ENCODE peak calls at places on chromosomes 5 and 9, in six cellular contexts. L, V, Q, P, H and O are unnamed samples.
A peak's percentile ranks its signal among the peaks of the same experiment; 100 is the strongest.

GRCh38 chr5:127567026-127567768 is 49.8 kb downstream of the PRRC1 start:
- DNase-seq in L (no peak), V (no peak), Q (no peak), P (no peak), H (no peak), O (peak; percentile 61)

GRCh38 chr9:113467183-113467582 is 3.7 kb downstream of the RGS3 start:
- DNase-seq in L (no peak), V (no peak), Q (no peak), P (no peak), H (no peak), O (no peak)

GRCh38 chr5:151238303-151238741 is 14.4 kb upstream of the CCDC69 start:
- DNase-seq in L (peak; percentile 95), V (no peak), Q (no peak), P (no peak), H (no peak), O (no peak)

GRCh38 chr5:180599981-180600553 is 8.8 kb upstream of the SCGB3A1 start:
- DNase-seq in L (no peak), V (no peak), Q (no peak), P (no peak), H (no peak), O (peak; percentile 85)

GRCh38 chr5:139481580-139482049 is 943 bp downstream of the STING1 start:
- DNase-seq in L (no peak), V (no peak), Q (no peak), P (no peak), H (no peak), O (peak; percentile 84)

GRCh38 chr9:129626944-129627297 is 958 bp downstream of the NTMT1 start:
- DNase-seq in L (no peak), V (no peak), Q (peak; percentile 37), P (peak; percentile 91), H (no peak), O (peak; percentile 90)

GRCh38 chr9:19481971-19482404 is 73.2 kb downstream of the ACER2 start:
- DNase-seq in L (no peak), V (no peak), Q (no peak), P (no peak), H (no peak), O (no peak)

GRCh38 chr9:16031971-16032370 is 479.1 kb downstream of the CCDC171 start:
- DNase-seq in L (no peak), V (no peak), Q (peak; percentile 26), P (peak; percentile 91), H (no peak), O (no peak)

GRCh38 chr5:25955337-25955736 is 1083.0 kb downstream of the CDH9 start:
- DNase-seq in L (no peak), V (no peak), Q (no peak), P (no peak), H (no peak), O (no peak)

GRCh38 chr5:153770066-153770465 is 268.6 kb downstream of the FAM114A2 start:
- DNase-seq in L (no peak), V (no peak), Q (no peak), P (no peak), H (no peak), O (no peak)

GRCh38 chr5:175654807-175655206 is 3.1 kb upstream of the HRH2 start:
- DNase-seq in L (no peak), V (no peak), Q (peak; percentile 37), P (no peak), H (no peak), O (no peak)

GRCh38 chr9:93525476-93525875 is 50.9 kb upstream of the PHF2 start:
- DNase-seq in L (no peak), V (no peak), Q (no peak), P (peak; percentile 34), H (no peak), O (no peak)

GRCh38 chr9:81071108-81071507 is 618.2 kb downstream of the TLE1 start:
- DNase-seq in L (no peak), V (no peak), Q (no peak), P (peak; percentile 83), H (no peak), O (no peak)

GRCh38 chr9:69027355-69028097 is 8.0 kb upstream of the FXN start:
- DNase-seq in L (peak; percentile 73), V (no peak), Q (peak; percentile 57), P (peak; percentile 20), H (no peak), O (peak; percentile 76)

GRCh38 chr5:82335807-82336206 is 57.7 kb upstream of the RPS23 start:
- DNase-seq in L (no peak), V (no peak), Q (peak; percentile 25), P (peak; percentile 76), H (no peak), O (no peak)

GRCh38 chr9:123820139-123820538 is 109.8 kb downstream of the DENND1A start:
- DNase-seq in L (no peak), V (no peak), Q (no peak), P (no peak), H (no peak), O (no peak)

GRCh38 chr9:78676623-78677022 is 379.7 kb downstream of the PSAT1 start:
- DNase-seq in L (no peak), V (no peak), Q (no peak), P (peak; percentile 93), H (no peak), O (no peak)

GRCh38 chr9:69044226-69045219 is 9.0 kb downstream of the FXN start:
- DNase-seq in L (peak; percentile 93), V (no peak), Q (peak; percentile 7), P (peak; percentile 62), H (no peak), O (no peak)

GRCh38 chr5:8458038-8458383 is 589.1 kb downstream of the MTRR start:
- DNase-seq in L (peak; percentile 28), V (no peak), Q (no peak), P (peak; percentile 25), H (no peak), O (peak; percentile 38)

GRCh38 chr9:15328946-15329345 is 21.9 kb upstream of the TTC39B start:
- DNase-seq in L (no peak), V (no peak), Q (no peak), P (no peak), H (no peak), O (no peak)

GRCh38 chr9:20009606-20010005 is 220.8 kb upstream of the SLC24A2 start:
- DNase-seq in L (no peak), V (no peak), Q (no peak), P (no peak), H (no peak), O (no peak)

GRCh38 chr5:86968311-86968753 is 299.4 kb upstream of the RASA1 start:
- DNase-seq in L (peak; percentile 57), V (no peak), Q (peak; percentile 94), P (peak; percentile 80), H (no peak), O (peak; percentile 22)

GRCh38 chr9:4985376-4986266 is 549 bp downstream of the JAK2 start:
- DNase-seq in L (peak; percentile 51), V (no peak), Q (peak; percentile 49), P (peak; percentile 57), H (peak; percentile 39), O (peak; percentile 21)

GRCh38 chr5:58106754-58107410 is 353.0 kb downstream of the PLK2 start:
- DNase-seq in L (no peak), V (no peak), Q (no peak), P (no peak), H (no peak), O (no peak)

GRCh38 chr9:83432104-83432627 is 106.0 kb downstream of the FRMD3 start:
- DNase-seq in L (no peak), V (no peak), Q (peak; percentile 95), P (peak; percentile 67), H (peak; percentile 78), O (no peak)

GRCh38 chr5:178392386-178392785 is 159.8 kb upstream of the PHYKPL start:
- DNase-seq in L (no peak), V (no peak), Q (no peak), P (no peak), H (no peak), O (peak; percentile 57)

GRCh38 chr5:43773032-43773830 is 170.3 kb downstream of the NNT start:
- DNase-seq in L (no peak), V (no peak), Q (peak; percentile 56), P (peak; percentile 82), H (no peak), O (no peak)

GRCh38 chr9:20217596-20217995 is 404.7 kb downstream of the MLLT3 start:
- DNase-seq in L (no peak), V (no peak), Q (no peak), P (no peak), H (no peak), O (no peak)

GRCh38 chr9:105023788-105024187 is 95.8 kb upstream of the ABCA1 start:
- DNase-seq in L (no peak), V (no peak), Q (no peak), P (no peak), H (no peak), O (peak; percentile 1)

GRCh38 chr9:28234899-28235277 is 661.6 kb upstream of the C9orf72 start:
- DNase-seq in L (no peak), V (no peak), Q (peak; percentile 81), P (peak; percentile 84), H (no peak), O (no peak)

GRCh38 chr9:120303519-120303918 is 276.4 kb downstream of the CDK5RAP2 start:
- DNase-seq in L (no peak), V (no peak), Q (no peak), P (no peak), H (peak; percentile 18), O (no peak)

GRCh38 chr5:67290620-67291019 is 94.0 kb upstream of the CD180 start:
- DNase-seq in L (no peak), V (no peak), Q (no peak), P (peak; percentile 57), H (no peak), O (no peak)
- H3K27ac ChIP-seq in L (no peak overlapping the region), V (no peak overlapping the region), Q (no peak overlapping the region), P (no peak overlapping the region), H (no peak overlapping the region), O (no peak overlapping the region)

DNA sequence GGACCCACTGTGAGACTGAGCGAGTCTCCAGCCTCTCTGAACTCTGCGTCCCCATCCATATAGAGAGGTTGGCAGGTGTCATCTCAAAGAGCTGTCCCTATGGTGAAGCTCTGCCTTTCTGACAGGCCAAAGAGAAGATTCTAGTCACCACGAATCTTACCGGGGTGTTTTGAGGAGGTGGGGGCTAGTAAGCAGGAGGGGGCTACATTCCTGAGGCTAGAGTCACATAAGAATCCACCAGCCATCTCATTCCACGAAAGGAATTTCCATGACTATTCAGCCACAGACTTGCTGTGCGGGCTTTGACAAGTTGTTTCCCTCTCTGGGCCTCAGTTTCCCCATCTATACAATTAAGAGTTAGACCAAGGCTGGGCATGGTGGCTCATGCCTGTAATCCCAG is 16.3 kb downstream of the PDGFRB start:
- DNase-seq in L (no peak), V (no peak), Q (no peak), P (peak; percentile 97), H (no peak), O (no peak)
- H3K4me1 ChIP-seq in L (peaks cover 52% of the 10 kb centered on the region), V (peaks cover 100% of the 10 kb centered on the region), Q (peaks cover 9% of the 10 kb centered on the region), P (peaks cover 91% of the 10 kb centered on the region), H (peaks cover 5% of the 10 kb centered on the region), O (peaks cover 84% of the 10 kb centered on the region)

DNA sequence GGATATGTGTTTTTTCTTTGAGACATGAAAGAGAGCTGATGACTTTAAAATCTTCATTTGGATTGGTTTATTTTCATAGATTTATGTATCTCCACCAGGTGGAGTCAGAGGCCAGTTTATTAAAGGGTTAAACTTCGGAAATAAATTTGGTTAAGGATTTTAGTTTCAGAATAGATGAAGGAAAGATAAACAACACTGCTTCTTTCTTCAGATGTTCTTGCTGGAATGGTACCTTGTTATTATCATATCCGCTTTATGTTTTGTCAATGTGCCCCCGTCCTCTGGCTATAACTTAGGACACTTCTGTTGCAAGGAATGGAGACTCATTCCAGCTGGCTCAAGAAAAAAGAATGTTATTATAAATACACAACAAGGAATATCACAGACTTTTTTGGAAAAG is 81.2 kb downstream of the ALDH1A1 start:
- DNase-seq in L (no peak), V (no peak), Q (peak; percentile 30), P (no peak), H (no peak), O (no peak)
- TF ChIP-seq CTCF in L (peak; percentile 41), V (peak; percentile 11), Q (peak; percentile 59), P (peak; percentile 31), H (no peak), O (peak; percentile 52)

GRCh38 chr5:141604318-141604717 is 14.5 kb downstream of the DIAPH1 start:
- DNase-seq in L (no peak), V (no peak), Q (peak; percentile 90), P (peak; percentile 90), H (peak; percentile 68), O (peak; percentile 78)
- H3K27ac ChIP-seq in L (no peak overlapping the region), V (peak overlapping the region; percentile 74), Q (peak overlapping the region; percentile 58), P (peak overlapping the region; percentile 83), H (peak overlapping the region; percentile 13), O (peak overlapping the region; percentile 95)